ENCODE peak calls at places on chromosomes 11 and 22, in six cellular contexts. H is activated B cell treated with CpG ODN at 0.5 μM for 24 hours, O is adrenal gland, V is tibial nerve, T is fibroblast of pulmonary artery, S is astrocyte of the spinal cord. A is an unnamed sample.
A peak's percentile ranks its signal among the peaks of the same experiment; 100 is the strongest.

GRCh38 chr11:105357764-105358163 is 218.2 kb upstream of the CARD18 start:
- DNase-seq in S (peak; percentile 30), H (no peak), O (no peak), T (peak; percentile 71), V (no peak), A (no peak)

GRCh38 chr11:2868604-2869526 is 16.7 kb downstream of the CDKN1C start:
- DNase-seq in S (no peak), V (no peak), T (no peak), O (no peak), H (no peak), A (no peak)

GRCh38 chr22:49724893-49725489 is 102.7 kb downstream of the BRD1 start:
- DNase-seq in H (peak; percentile 37), V (peak; percentile 43), S (peak; percentile 3), O (peak; percentile 62), T (peak; percentile 37), A (peak; percentile 50)

GRCh38 chr11:132084433-132084832 is 714.0 kb downstream of the NTM start:
- DNase-seq in S (no peak), H (no peak), V (no peak), T (no peak), O (no peak), A (no peak)

GRCh38 chr11:112656772-112657428 is 304.3 kb upstream of the NCAM1 start:
- DNase-seq in S (peak; percentile 92), V (no peak), O (no peak), H (no peak), T (peak; percentile 48), A (no peak)

GRCh38 chr11:120690406-120690805 is 178.9 kb downstream of the GRIK4 start:
- DNase-seq in S (no peak), V (no peak), O (no peak), T (no peak), H (no peak), A (no peak)

GRCh38 chr11:128690746-128691091 is 3.2 kb upstream of the FLI1 start:
- DNase-seq in O (no peak), H (no peak), S (no peak), V (no peak), T (no peak), A (no peak)

GRCh38 chr22:37752189-37753061 is 55.3 kb upstream of the GCAT start:
- DNase-seq in T (peak; percentile 97), S (peak; percentile 91), O (peak; percentile 94), H (no peak), V (peak; percentile 81), A (no peak)

GRCh38 chr22:43570531-43571144 is 158.8 kb downstream of the MPPED1 start:
- DNase-seq in H (no peak), S (no peak), V (no peak), T (no peak), O (no peak), A (no peak)

GRCh38 chr11:10473371-10473770 is 18.3 kb downstream of the AMPD3 start:
- DNase-seq in V (no peak), O (no peak), S (no peak), T (no peak), H (no peak), A (no peak)

GRCh38 chr22:33076368-33076767 is 18.2 kb upstream of the SYN3 start:
- DNase-seq in H (no peak), T (peak; percentile 16), V (no peak), O (no peak), S (peak; percentile 2), A (no peak)

DNA sequence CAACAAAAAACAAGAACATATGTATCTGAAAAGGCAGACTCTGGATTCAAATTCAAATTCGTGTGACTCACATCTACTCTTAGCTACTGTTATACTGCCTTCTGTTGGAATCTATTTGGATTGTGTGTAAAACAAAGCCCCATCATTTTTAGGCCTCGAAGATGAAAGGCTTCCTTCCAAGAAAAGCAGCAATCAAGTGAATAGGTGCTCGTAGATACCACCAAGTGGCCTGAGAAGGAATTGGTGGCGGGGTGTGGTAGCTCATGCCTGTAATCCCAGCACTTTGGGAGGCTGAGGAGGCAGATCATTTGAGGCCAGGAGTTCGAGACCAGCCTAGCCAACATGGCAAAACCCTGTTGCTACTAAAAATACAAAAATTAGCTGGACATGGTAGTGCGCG is 4.2 kb downstream of the GRAMD1B start:
- DNase-seq in H (no peak), T (peak; percentile 43), V (no peak), S (peak; percentile 17), O (peak; percentile 57), A (no peak)
- TF ChIP-seq CTCF in H (no peak), T (peak; percentile 26), V (no peak), S (peak; percentile 32), O (peak; percentile 36), A (peak; percentile 42)

DNA sequence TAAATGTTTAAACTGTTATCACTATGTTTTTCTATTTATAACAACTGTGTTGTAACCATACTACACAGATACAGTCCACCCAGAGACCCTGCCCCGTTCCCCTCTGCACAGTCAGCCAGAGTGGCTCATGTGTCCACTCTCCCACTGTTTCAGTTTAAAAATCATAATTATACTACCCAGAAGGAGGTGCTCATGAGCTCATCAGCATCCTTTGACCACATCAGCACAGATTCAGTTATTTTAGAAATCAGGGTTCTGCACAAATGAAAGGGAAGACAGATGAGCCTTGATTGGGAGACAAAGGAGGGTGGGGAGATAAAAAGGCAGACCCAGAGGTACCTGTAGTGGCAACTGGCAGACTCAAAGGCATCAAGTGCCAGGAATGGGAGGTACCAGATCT is 124.3 kb downstream of the RCN1 start:
- DNase-seq in S (no peak), O (no peak), V (no peak), H (no peak), T (no peak), A (no peak)
- TF ChIP-seq CTCF in S (no peak), O (no peak), V (no peak), H (no peak), T (no peak), A (no peak)

DNA sequence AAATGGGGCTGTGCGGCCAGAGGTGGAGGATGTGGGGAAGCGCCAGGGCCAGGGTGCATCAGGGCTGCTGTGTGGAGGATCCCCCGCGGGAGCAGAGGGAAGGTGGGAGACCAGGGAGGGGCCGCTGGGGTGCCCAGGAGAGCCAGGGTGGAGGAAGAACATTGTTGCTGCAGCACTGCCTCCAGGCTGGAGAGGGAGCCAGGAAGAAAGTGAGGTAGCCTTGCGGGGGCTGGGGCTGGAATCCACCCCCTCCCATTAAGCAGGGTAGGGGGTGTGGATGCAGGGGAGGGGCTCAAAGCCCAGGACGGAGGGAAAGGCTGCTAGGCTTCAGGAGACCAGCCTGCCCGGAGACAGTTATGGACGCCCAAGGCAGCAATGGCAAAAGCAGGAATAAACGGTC is 15.1 kb downstream of the CABP7 start:
- DNase-seq in S (no peak), T (no peak), H (no peak), O (no peak), V (no peak), A (no peak)
- TF ChIP-seq CTCF in S (no peak), T (no peak), H (no peak), O (no peak), V (no peak), A (no peak)

GRCh38 chr11:11931461-11932055 is 76.9 kb downstream of the DKK3 start:
- DNase-seq in V (peak; percentile 54), O (peak; percentile 20), S (peak; percentile 78), H (no peak), T (peak; percentile 83), A (no peak)
- TF ChIP-seq CTCF in V (peak; percentile 45), O (peak; percentile 74), S (peak; percentile 55), H (no peak), T (peak; percentile 67), A (peak; percentile 65)

DNA sequence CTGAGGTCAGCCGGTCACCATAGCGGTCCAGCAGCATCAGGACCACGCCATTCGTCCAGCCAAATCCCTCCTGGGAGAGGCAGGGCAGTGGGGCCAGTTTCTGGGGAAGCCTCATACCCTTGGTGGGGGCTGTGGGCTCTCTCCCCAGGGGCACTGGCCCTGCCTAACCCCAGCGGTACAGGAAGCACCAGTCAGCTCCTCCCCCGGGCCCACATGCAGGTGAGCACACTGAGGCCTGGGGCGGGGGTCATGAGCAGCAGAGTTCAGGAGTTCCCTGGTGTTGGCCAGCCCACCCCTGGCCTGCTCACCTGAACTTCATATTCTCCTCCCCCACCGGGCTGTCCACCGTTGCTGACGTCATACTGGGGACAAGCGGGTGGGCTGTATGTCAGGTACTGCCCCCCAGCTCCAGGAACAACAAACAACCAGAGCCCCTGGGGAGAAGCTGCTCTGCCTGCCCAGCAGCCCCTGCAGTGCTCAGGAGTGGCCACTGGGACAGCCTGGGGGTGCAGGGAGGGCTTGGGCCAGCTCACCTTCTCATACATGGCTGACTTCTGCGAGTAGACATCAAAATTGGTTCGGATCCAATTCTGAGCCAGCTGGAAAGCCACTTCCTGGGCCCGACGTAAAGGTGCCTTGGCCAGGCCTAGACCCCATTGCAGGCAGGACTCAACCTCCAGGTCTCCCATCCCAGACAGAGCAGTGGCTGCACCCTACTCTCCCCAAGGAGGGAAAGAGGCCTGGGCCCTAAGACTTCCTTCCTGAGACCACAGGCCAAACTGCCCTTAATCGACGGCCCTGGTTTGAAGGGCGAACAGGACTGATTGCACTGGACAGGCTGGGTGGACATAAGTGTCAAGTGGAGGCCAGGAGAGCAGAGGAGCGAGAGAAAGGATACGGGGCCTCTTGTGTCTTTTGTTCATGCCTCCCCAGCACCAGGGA is 20.8 kb downstream of the TREH start:
- DNase-seq in T (no peak), S (peak; percentile 25), V (no peak), H (no peak), O (peak; percentile 34), A (no peak)
- TF ChIP-seq CTCF in T (peak; percentile 6), S (peak; percentile 38), V (no peak), H (no peak), O (no peak), A (no peak)

DNA sequence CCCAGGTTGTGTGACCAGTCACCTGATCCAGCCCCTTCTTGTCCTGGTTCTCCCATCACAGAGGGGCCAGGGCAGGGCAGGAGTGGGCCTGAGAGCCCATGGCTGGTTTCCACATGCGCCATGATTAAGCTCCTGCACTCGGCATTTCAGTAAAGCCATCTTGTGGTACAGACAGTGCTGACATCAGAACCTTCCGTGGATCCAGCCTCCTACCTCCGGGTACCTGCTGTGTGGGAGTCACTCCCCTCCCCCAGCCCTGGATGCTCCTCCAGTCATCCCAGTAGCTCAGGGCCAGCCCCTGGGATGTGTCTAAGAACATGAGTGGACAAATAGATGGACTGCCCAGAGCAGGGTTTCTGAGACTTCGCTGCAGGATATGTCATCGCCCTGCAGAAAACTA is 22.1 kb upstream of the MGAT3 start:
- DNase-seq in S (no peak), H (no peak), V (no peak), O (no peak), T (no peak), A (no peak)
- TF ChIP-seq CTCF in S (no peak), H (no peak), V (no peak), O (no peak), T (no peak), A (no peak)

A was measured in D721Med.